ENCODE peak calls at places on chromosomes 2 and 18, in four cellular contexts. E, Q, J and C are unnamed samples.

GRCh38 chr2:113276906-113277425 is 1.8 kb downstream of the PAX8 start:
- DNase-seq in J (no peak), E (no peak), Q (no peak), C (peak)

GRCh38 chr2:85255813-85256581 is 71.8 kb downstream of the TGOLN2 start:
- DNase-seq in E (no peak), J (no peak), Q (no peak), C (no peak)

GRCh38 chr2:118078734-118079133 is 9.5 kb upstream of the INSIG2 start:
- DNase-seq in E (no peak), Q (no peak), J (no peak), C (no peak)

GRCh38 chr2:77434880-77435279 is 87.3 kb downstream of the LRRTM4 start:
- DNase-seq in J (no peak), Q (no peak), E (no peak), C (no peak)

GRCh38 chr2:219688560-219689445 is 61.4 kb downstream of the SLC4A3 start:
- DNase-seq in J (no peak), Q (no peak), E (no peak), C (no peak)

GRCh38 chr2:218710334-218710686 is 325 bp upstream of the TTLL4 start:
- DNase-seq in J (no peak), E (no peak), Q (no peak), C (no peak)

GRCh38 chr2:42698940-42699339 is 65.0 kb downstream of the OXER1 start:
- DNase-seq in E (no peak), J (no peak), Q (no peak), C (no peak)

GRCh38 chr2:73112026-73112912 is 479 bp downstream of the RAB11FIP5 start:
- DNase-seq in J (no peak), E (peak), Q (no peak), C (peak)

GRCh38 chr18:35776481-35776880 is 194.9 kb downstream of the GALNT1 start:
- DNase-seq in E (no peak), Q (no peak), J (no peak), C (no peak)

GRCh38 chr2:152500777-152501176 is 165.8 kb downstream of the FMNL2 start:
- DNase-seq in Q (no peak), J (no peak), E (no peak), C (no peak)

GRCh38 chr2:48448274-48449061 is 81.5 kb upstream of the STON1 start:
- DNase-seq in J (peak), E (no peak), Q (no peak), C (no peak)

GRCh38 chr2:240310201-240310600 is 125.3 kb upstream of the GPC1 start:
- DNase-seq in Q (no peak), J (no peak), E (no peak), C (no peak)

GRCh38 chr2:226915846-226916360 is 80.0 kb downstream of the RHBDD1 start:
- DNase-seq in E (no peak), J (no peak), Q (no peak), C (no peak)

GRCh38 chr2:207759890-207760289 is 9.8 kb downstream of the FZD5 start:
- DNase-seq in J (no peak), Q (no peak), E (no peak), C (no peak)

GRCh38 chr18:35197286-35197685 is 43.5 kb upstream of the ZNF397 start:
- DNase-seq in E (no peak), Q (no peak), J (no peak), C (no peak)

GRCh38 chr2:236970656-236971010 is 115.1 kb upstream of the COPS8 start:
- DNase-seq in Q (no peak), J (no peak), E (peak), C (no peak)

GRCh38 chr2:20190862-20191713 is 33.8 kb downstream of the SDC1 start:
- DNase-seq in E (peak), J (peak), Q (peak), C (no peak)
- TF ChIP-seq CTCF in E (no peak), J (peak), Q (peak), C (no peak)

GRCh38 chr18:57466745-57467144 is 31.6 kb downstream of the ONECUT2 start:
- DNase-seq in J (peak), Q (no peak), E (no peak), C (no peak)
- TF ChIP-seq CTCF in J (no peak), Q (no peak), E (no peak), C (no peak)

GRCh38 chr18:13570216-13570615 is 156.1 kb downstream of the FAM210A start:
- DNase-seq in Q (no peak), E (no peak), J (no peak), C (no peak)
- TF ChIP-seq CTCF in Q (no peak), E (no peak), J (no peak), C (no peak)

GRCh38 chr2:133270550-133270949 is 297.7 kb downstream of the NCKAP5 start:
- DNase-seq in E (no peak), J (no peak), Q (no peak), C (no peak)

GRCh38 chr2:133264951-133265949 is 303.0 kb downstream of the NCKAP5 start:
- DNase-seq in J (no peak), E (peak), Q (peak), C (no peak)

GRCh38 chr2:133262888-133263287 is 305.4 kb downstream of the NCKAP5 start:
- DNase-seq in J (no peak), Q (no peak), E (no peak), C (no peak)

GRCh38 chr2:133266926-133267590 is 301.2 kb downstream of the NCKAP5 start:
- DNase-seq in Q (peak), J (no peak), E (no peak), C (no peak)

GRCh38 chr2:133266075-133266925 is 302.0 kb downstream of the NCKAP5 start:
- DNase-seq in E (peak), J (no peak), Q (peak), C (peak)
- TF ChIP-seq CTCF in E (no peak), J (no peak), Q (peak), C (no peak)